ENCODE peak calls at places on chromosomes 4 and X, in nine cellular contexts. X is DND-41, V is D341Med, U is choroid plexus epithelial cell, J is kidney glomerular epithelial cell, K is H4, P is renal cortical epithelial cell, D is GM12865, W is lower lobe of right lung. L is an unnamed sample.

GRCh38 chrX:23870041-23870440 is 37.7 kb downstream of the APOO start:
- DNase-seq in X (no peak), V (no peak), U (no peak), J (no peak), K (no peak), P (no peak), D (no peak), W (no peak), L (no peak)

GRCh38 chr4:118751634-118752293 is 66.6 kb downstream of the METTL14 start:
- DNase-seq in X (no peak), V (no peak), U (peak), J (no peak), K (peak), P (no peak), D (no peak), W (no peak), L (no peak)

GRCh38 chr4:182938213-182938645 is 21.0 kb upstream of the DCTD start:
- DNase-seq in X (peak), V (peak), U (peak), J (peak), K (peak), P (peak), D (peak), W (peak), L (peak)

GRCh38 chr4:16721618-16722291 is 176.7 kb downstream of the LDB2 start:
- DNase-seq in X (no peak), V (no peak), U (peak), J (no peak), K (peak), P (no peak), D (peak), W (no peak), L (no peak)

GRCh38 chr4:153541426-153542096 is 75.4 kb downstream of the TMEM131L start:
- DNase-seq in X (no peak), V (no peak), U (peak), J (no peak), K (peak), P (peak), D (peak), W (no peak), L (no peak)

GRCh38 chr4:146179784-146180405 is 4.4 kb downstream of the LSM6 start:
- DNase-seq in X (no peak), V (no peak), U (no peak), J (no peak), K (no peak), P (no peak), D (no peak), W (no peak), L (no peak)

GRCh38 chrX:141405878-141406492 is 163.7 kb upstream of the SPANXC start:
- DNase-seq in X (no peak), V (no peak), U (peak), J (peak), K (peak), P (peak), D (no peak), W (no peak), L (no peak)

GRCh38 chr4:36325499-36325898 is 44.1 kb downstream of the DTHD1 start:
- DNase-seq in X (no peak), V (no peak), U (no peak), J (no peak), K (no peak), P (no peak), D (peak), W (no peak), L (no peak)

GRCh38 chr4:152352645-152353116 is 183.2 kb downstream of the FBXW7 start:
- DNase-seq in X (peak), V (peak), U (peak), J (peak), K (peak), P (peak), D (peak), W (no peak), L (peak)

GRCh38 chr4:69860007-69860406 is at the start of gene SULT1E1:
- DNase-seq in X (no peak), V (no peak), U (peak), J (no peak), K (peak), P (peak), D (no peak), W (no peak), L (no peak)